ENCODE peak calls at places on chromosomes 16 and 17, in seven cellular contexts. One of them, this sample, is unnamed.

GRCh38 chr16:30143347-30143702 is 20.3 kb upstream of the MAPK3 start:
- DNase-seq in Panc1: no peak
- DNase-seq in nephron progenitor cell: no peak
- DNase-seq in effector CD4-positive, alpha-beta T cell: no peak
- DNase-seq in PC-9: no peak
- DNase-seq in MCF 10A: no peak
- DNase-seq in C1 segment of cervical spinal cord: no peak
- DNase-seq in this sample: no peak

GRCh38 chr17:44792276-44792675 is 33.5 kb downstream of the ADAM11 start:
- DNase-seq in nephron progenitor cell: no peak
- DNase-seq in C1 segment of cervical spinal cord: no peak
- DNase-seq in PC-9: no peak
- DNase-seq in effector CD4-positive, alpha-beta T cell: no peak
- DNase-seq in MCF 10A: no peak
- DNase-seq in Panc1: no peak
- DNase-seq in this sample: peak; percentile 25

GRCh38 chr17:22441776-22442175 is 749.5 kb downstream of the KCNJ18 start:
- DNase-seq in MCF 10A: no peak
- DNase-seq in C1 segment of cervical spinal cord: no peak
- DNase-seq in effector CD4-positive, alpha-beta T cell: no peak
- DNase-seq in Panc1: no peak
- DNase-seq in PC-9: no peak
- DNase-seq in nephron progenitor cell: no peak
- DNase-seq in this sample: no peak

GRCh38 chr16:13780841-13781553 is 139.0 kb upstream of the ERCC4 start:
- DNase-seq in C1 segment of cervical spinal cord: no peak
- DNase-seq in PC-9: no peak
- DNase-seq in MCF 10A: no peak
- DNase-seq in nephron progenitor cell: no peak
- DNase-seq in Panc1: no peak
- DNase-seq in effector CD4-positive, alpha-beta T cell: no peak
- DNase-seq in this sample: no peak

GRCh38 chr16:1042776-1043349 is 29.7 kb upstream of the SSTR5 start:
- DNase-seq in MCF 10A: no peak
- DNase-seq in PC-9: no peak
- DNase-seq in C1 segment of cervical spinal cord: no peak
- DNase-seq in effector CD4-positive, alpha-beta T cell: no peak
- DNase-seq in nephron progenitor cell: no peak
- DNase-seq in Panc1: no peak
- DNase-seq in this sample: no peak

GRCh38 chr16:728131-728889 is 1.4 kb downstream of the HAGHL start:
- DNase-seq in PC-9: peak; percentile 70
- DNase-seq in MCF 10A: peak; percentile 82
- DNase-seq in Panc1: no peak
- DNase-seq in effector CD4-positive, alpha-beta T cell: peak; percentile 50
- DNase-seq in C1 segment of cervical spinal cord: peak; percentile 47
- DNase-seq in nephron progenitor cell: peak; percentile 77
- DNase-seq in this sample: peak; percentile 45

GRCh38 chr17:670286-670685 is 44.4 kb downstream of the VPS53 start:
- DNase-seq in nephron progenitor cell: no peak
- DNase-seq in effector CD4-positive, alpha-beta T cell: no peak
- DNase-seq in C1 segment of cervical spinal cord: no peak
- DNase-seq in Panc1: no peak
- DNase-seq in MCF 10A: no peak
- DNase-seq in PC-9: no peak
- DNase-seq in this sample: no peak

GRCh38 chr17:78266771-78267170 is 35.3 kb downstream of the TMEM235 start:
- DNase-seq in nephron progenitor cell: no peak
- DNase-seq in PC-9: no peak
- DNase-seq in Panc1: no peak
- DNase-seq in effector CD4-positive, alpha-beta T cell: no peak
- DNase-seq in C1 segment of cervical spinal cord: no peak
- DNase-seq in MCF 10A: no peak
- DNase-seq in this sample: no peak

GRCh38 chr16:69861276-69862030 is 89.7 kb upstream of the CLEC18A start:
- DNase-seq in nephron progenitor cell: no peak
- DNase-seq in PC-9: no peak
- DNase-seq in effector CD4-positive, alpha-beta T cell: no peak
- DNase-seq in Panc1: no peak
- DNase-seq in C1 segment of cervical spinal cord: no peak
- DNase-seq in MCF 10A: no peak
- DNase-seq in this sample: peak; percentile 36

GRCh38 chr16:82754716-82755513 is 128.1 kb downstream of the CDH13 start:
- DNase-seq in Panc1: no peak
- DNase-seq in C1 segment of cervical spinal cord: no peak
- DNase-seq in MCF 10A: no peak
- DNase-seq in effector CD4-positive, alpha-beta T cell: no peak
- DNase-seq in PC-9: no peak
- DNase-seq in nephron progenitor cell: no peak
- DNase-seq in this sample: no peak

GRCh38 chr17:16941643-16942042 is 30.3 kb downstream of the TNFRSF13B start:
- DNase-seq in Panc1: no peak
- DNase-seq in MCF 10A: no peak
- DNase-seq in nephron progenitor cell: no peak
- DNase-seq in C1 segment of cervical spinal cord: no peak
- DNase-seq in PC-9: no peak
- DNase-seq in effector CD4-positive, alpha-beta T cell: no peak
- DNase-seq in this sample: no peak

GRCh38 chr17:4939554-4939803 is 367 bp downstream of the SLC25A11 start:
- DNase-seq in nephron progenitor cell: peak; percentile 54
- DNase-seq in MCF 10A: no peak
- DNase-seq in PC-9: no peak
- DNase-seq in effector CD4-positive, alpha-beta T cell: no peak
- DNase-seq in C1 segment of cervical spinal cord: no peak
- DNase-seq in Panc1: no peak
- DNase-seq in this sample: no peak

GRCh38 chr17:83050651-83051422 is 28.6 kb upstream of the METRNL start:
- DNase-seq in PC-9: no peak
- DNase-seq in C1 segment of cervical spinal cord: no peak
- DNase-seq in Panc1: no peak
- DNase-seq in nephron progenitor cell: no peak
- DNase-seq in effector CD4-positive, alpha-beta T cell: no peak
- DNase-seq in MCF 10A: peak; percentile 17
- DNase-seq in this sample: no peak

GRCh38 chr17:76515291-76515949 is 14.2 kb upstream of the RHBDF2 start:
- DNase-seq in Panc1: no peak
- DNase-seq in PC-9: no peak
- DNase-seq in C1 segment of cervical spinal cord: no peak
- DNase-seq in effector CD4-positive, alpha-beta T cell: peak; percentile 73
- DNase-seq in nephron progenitor cell: no peak
- DNase-seq in MCF 10A: no peak
- DNase-seq in this sample: peak; percentile 88

GRCh38 chr16:1688807-1689560 is 10.9 kb downstream of the JPT2 start:
- DNase-seq in PC-9: peak; percentile 97
- DNase-seq in Panc1: peak; percentile 89
- DNase-seq in C1 segment of cervical spinal cord: no peak
- DNase-seq in MCF 10A: peak; percentile 86
- DNase-seq in nephron progenitor cell: no peak
- DNase-seq in effector CD4-positive, alpha-beta T cell: no peak
- DNase-seq in this sample: no peak

GRCh38 chr16:64019339-64019738 is 1102.5 kb downstream of the CDH11 start:
- DNase-seq in effector CD4-positive, alpha-beta T cell: no peak
- DNase-seq in MCF 10A: no peak
- DNase-seq in C1 segment of cervical spinal cord: no peak
- DNase-seq in Panc1: no peak
- DNase-seq in PC-9: no peak
- DNase-seq in nephron progenitor cell: no peak
- DNase-seq in this sample: no peak

GRCh38 chr16:31148281-31148728 is 1.6 kb downstream of the PRSS36 start:
- DNase-seq in PC-9: no peak
- DNase-seq in C1 segment of cervical spinal cord: no peak
- DNase-seq in nephron progenitor cell: peak; percentile 39
- DNase-seq in Panc1: no peak
- DNase-seq in effector CD4-positive, alpha-beta T cell: no peak
- DNase-seq in MCF 10A: no peak
- DNase-seq in this sample: peak; percentile 87

GRCh38 chr17:65855245-65855644 is 293.8 kb upstream of the AXIN2 start:
- DNase-seq in Panc1: no peak
- DNase-seq in MCF 10A: peak; percentile 92
- DNase-seq in PC-9: peak; percentile 77
- DNase-seq in effector CD4-positive, alpha-beta T cell: no peak
- DNase-seq in nephron progenitor cell: no peak
- DNase-seq in C1 segment of cervical spinal cord: no peak
- DNase-seq in this sample: peak; percentile 33

GRCh38 chr17:64950871-64951270 is 31.6 kb upstream of the LRRC37A3 start:
- DNase-seq in effector CD4-positive, alpha-beta T cell: no peak
- DNase-seq in Panc1: no peak
- DNase-seq in C1 segment of cervical spinal cord: no peak
- DNase-seq in MCF 10A: no peak
- DNase-seq in PC-9: no peak
- DNase-seq in nephron progenitor cell: no peak
- DNase-seq in this sample: peak; percentile 18

GRCh38 chr17:77793146-77793887 is 165.2 kb upstream of the TNRC6C start:
- DNase-seq in PC-9: no peak
- DNase-seq in Panc1: no peak
- DNase-seq in C1 segment of cervical spinal cord: no peak
- DNase-seq in MCF 10A: no peak
- DNase-seq in nephron progenitor cell: no peak
- DNase-seq in effector CD4-positive, alpha-beta T cell: no peak
- DNase-seq in this sample: no peak